ENCODE peak calls at places on chromosomes 13 and 19, in nine cellular contexts. R, J, S, I, W, B, H, A and Q are unnamed samples.

GRCh38 chr19:39843919-39844793 is 2.0 kb downstream of the FBL start:
- DNase-seq in R (no peak), J (no peak), S (no peak), I (no peak), W (no peak), B (peak; percentile 55), H (no peak), A (no peak), Q (no peak)

GRCh38 chr13:39684531-39685137 is 29.2 kb downstream of the COG6 start:
- DNase-seq in R (no peak), J (no peak), S (no peak), I (no peak), W (no peak), B (peak; percentile 55), H (no peak), A (no peak), Q (no peak)

GRCh38 chr19:888615-889385 is 4.2 kb downstream of the MED16 start:
- DNase-seq in R (no peak), J (no peak), S (no peak), I (peak; percentile 85), W (no peak), B (no peak), H (no peak), A (no peak), Q (no peak)

GRCh38 chr13:26558074-26558805 is 757 bp downstream of the WASF3 start:
- DNase-seq in R (no peak), J (no peak), S (no peak), I (peak; percentile 78), W (no peak), B (no peak), H (peak; percentile 21), A (peak; percentile 64), Q (peak; percentile 58)

GRCh38 chr13:35782793-35783192 is 306.3 kb upstream of the MAB21L1 start:
- DNase-seq in R (no peak), J (no peak), S (no peak), I (no peak), W (no peak), B (no peak), H (no peak), A (no peak), Q (no peak)

GRCh38 chr13:97395437-97396136 is 38.4 kb upstream of the RAP2A start:
- DNase-seq in R (no peak), J (no peak), S (no peak), I (no peak), W (no peak), B (no peak), H (no peak), A (no peak), Q (no peak)

GRCh38 chr13:73870970-73871935 is 263.0 kb downstream of the KLF12 start:
- DNase-seq in R (peak; percentile 53), J (no peak), S (no peak), I (no peak), W (no peak), B (peak; percentile 8), H (peak; percentile 18), A (no peak), Q (peak; percentile 30)

GRCh38 chr19:9986787-9987281 is 23.5 kb downstream of the COL5A3 start:
- DNase-seq in R (peak; percentile 44), J (peak; percentile 13), S (no peak), I (no peak), W (peak; percentile 47), B (no peak), H (peak; percentile 29), A (no peak), Q (peak; percentile 56)

GRCh38 chr19:45636902-45637301 is 2.3 kb downstream of the EML2 start:
- DNase-seq in R (no peak), J (no peak), S (no peak), I (no peak), W (no peak), B (no peak), H (no peak), A (no peak), Q (no peak)

GRCh38 chr13:46211116-46211515 is 612 bp upstream of the LRRC63 start:
- DNase-seq in R (no peak), J (no peak), S (no peak), I (no peak), W (no peak), B (peak; percentile 66), H (peak; percentile 30), A (no peak), Q (no peak)

GRCh38 chr19:55345818-55346724 is 6.4 kb downstream of the KMT5C start:
- DNase-seq in R (peak; percentile 32), J (peak; percentile 72), S (peak; percentile 51), I (no peak), W (no peak), B (no peak), H (peak; percentile 53), A (peak; percentile 78), Q (peak; percentile 50)

GRCh38 chr13:40644838-40645620 is 21.4 kb downstream of the FOXO1 start:
- DNase-seq in R (no peak), J (no peak), S (no peak), I (no peak), W (no peak), B (no peak), H (no peak), A (no peak), Q (no peak)

GRCh38 chr19:30857966-30858490 is 485.8 kb downstream of the ZNF536 start:
- DNase-seq in R (no peak), J (no peak), S (no peak), I (no peak), W (no peak), B (no peak), H (no peak), A (no peak), Q (no peak)

DNA sequence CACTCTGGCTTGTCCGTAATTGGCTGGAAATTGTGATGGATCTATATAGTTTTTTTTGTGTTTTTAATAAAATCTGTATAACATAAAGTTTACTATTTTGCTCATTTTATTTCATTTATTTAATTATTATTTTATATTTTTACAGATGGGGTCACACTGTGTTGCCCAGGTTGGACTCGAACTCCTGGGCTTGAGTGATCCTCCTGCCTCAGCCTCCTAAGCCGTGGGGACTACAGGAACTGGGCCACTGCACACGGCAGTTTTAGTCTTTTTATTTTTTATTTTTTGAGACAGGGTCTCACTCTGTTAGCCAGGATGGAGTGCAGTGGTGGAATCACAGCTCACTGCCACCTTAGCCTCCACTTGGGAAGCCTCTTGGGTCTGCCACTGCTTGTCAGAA is 58.9 kb downstream of the PCCA start:
- DNase-seq in R (no peak), J (no peak), S (no peak), I (no peak), W (no peak), B (no peak), H (no peak), A (no peak), Q (no peak)
- TF ChIP-seq POLR2A in R (no peak), J (no peak), S (no peak), I (no peak), W (no peak), B (no peak), H (no peak), A (no peak), Q (no peak)

GRCh38 chr19:13074378-13074777 is 28.3 kb downstream of the LYL1 start:
- DNase-seq in R (no peak), J (no peak), S (no peak), I (no peak), W (no peak), B (no peak), H (no peak), A (no peak), Q (no peak)
- TF ChIP-seq POLR2A in R (no peak), J (no peak), S (no peak), I (no peak), W (no peak), B (no peak), H (no peak), A (no peak), Q (no peak)

GRCh38 chr13:100789025-100789424 is 114.4 kb upstream of the TMTC4 start:
- DNase-seq in R (no peak), J (no peak), S (no peak), I (no peak), W (no peak), B (no peak), H (no peak), A (no peak), Q (no peak)

GRCh38 chr13:100789968-100790367 is 115.4 kb upstream of the TMTC4 start:
- DNase-seq in R (no peak), J (no peak), S (no peak), I (no peak), W (no peak), B (no peak), H (no peak), A (no peak), Q (no peak)

GRCh38 chr13:100789481-100789880 is 114.9 kb upstream of the TMTC4 start:
- DNase-seq in R (no peak), J (no peak), S (peak; percentile 28), I (no peak), W (no peak), B (no peak), H (no peak), A (no peak), Q (no peak)

GRCh38 chr13:100788540-100788939 is 113.9 kb upstream of the TMTC4 start:
- DNase-seq in R (no peak), J (no peak), S (no peak), I (no peak), W (no peak), B (no peak), H (no peak), A (no peak), Q (no peak)

GRCh38 chr13:100787899-100788298 is 113.3 kb upstream of the TMTC4 start:
- DNase-seq in R (no peak), J (no peak), S (no peak), I (no peak), W (no peak), B (no peak), H (no peak), A (no peak), Q (no peak)
- TF ChIP-seq POLR2A in R (no peak), J (no peak), S (no peak), I (no peak), W (no peak), B (no peak), H (no peak), A (no peak), Q (no peak)

GRCh38 chr19:12789098-12789903 is 2.0 kb upstream of the JUNB start:
- DNase-seq in R (no peak), J (no peak), S (no peak), I (no peak), W (peak; percentile 49), B (no peak), H (no peak), A (peak; percentile 79), Q (no peak)
- TF ChIP-seq POLR2A in R (no peak), J (peak; percentile 24), S (no peak), I (no peak), W (no peak), B (no peak), H (peak; percentile 35), A (peak; percentile 16), Q (no peak)